ENCODE peak calls at places on chromosomes 5 and 9, in seven cellular contexts. One of them, this sample, is unnamed.

GRCh38 chr9:92547356-92547755 is 11.6 kb upstream of the ECM2 start:
- DNase-seq in HL-60: no peak
- DNase-seq in transverse colon: no peak
- DNase-seq in SK-N-SH: no peak
- DNase-seq in brain microvascular endothelial cell: no peak
- DNase-seq in heart right ventricle: no peak
- DNase-seq in AG04450: no peak
- DNase-seq in this sample: no peak

GRCh38 chr9:137756045-137756744 is 121.4 kb upstream of the CACNA1B start:
- DNase-seq in HL-60: no peak
- DNase-seq in transverse colon: no peak
- DNase-seq in SK-N-SH: no peak
- DNase-seq in brain microvascular endothelial cell: no peak
- DNase-seq in heart right ventricle: no peak
- DNase-seq in AG04450: no peak
- DNase-seq in this sample: no peak

GRCh38 chr5:148125641-148126040 is 42.7 kb upstream of the SPINK14 start:
- DNase-seq in HL-60: no peak
- DNase-seq in transverse colon: no peak
- DNase-seq in SK-N-SH: peak; percentile 13
- DNase-seq in brain microvascular endothelial cell: no peak
- DNase-seq in heart right ventricle: no peak
- DNase-seq in AG04450: no peak
- DNase-seq in this sample: no peak

GRCh38 chr5:137498736-137499505 is at the start of gene SPOCK1:
- DNase-seq in HL-60: peak; percentile 14
- DNase-seq in transverse colon: peak; percentile 65
- DNase-seq in SK-N-SH: peak; percentile 94
- DNase-seq in brain microvascular endothelial cell: peak; percentile 47
- DNase-seq in heart right ventricle: peak; percentile 47
- DNase-seq in AG04450: no peak
- DNase-seq in this sample: peak; percentile 56

GRCh38 chr5:132464155-132464939 is 26.2 kb downstream of the IRF1 start:
- DNase-seq in HL-60: no peak
- DNase-seq in transverse colon: peak; percentile 55
- DNase-seq in SK-N-SH: peak; percentile 42
- DNase-seq in brain microvascular endothelial cell: no peak
- DNase-seq in heart right ventricle: no peak
- DNase-seq in AG04450: no peak
- DNase-seq in this sample: no peak

GRCh38 chr9:2919347-2919746 is 75.5 kb upstream of the PUM3 start:
- DNase-seq in HL-60: no peak
- DNase-seq in transverse colon: no peak
- DNase-seq in SK-N-SH: no peak
- DNase-seq in brain microvascular endothelial cell: peak; percentile 15
- DNase-seq in heart right ventricle: no peak
- DNase-seq in AG04450: no peak
- DNase-seq in this sample: peak; percentile 1

GRCh38 chr9:78130004-78130403 is 98.4 kb upstream of the GNAQ start:
- DNase-seq in HL-60: peak; percentile 47
- DNase-seq in transverse colon: no peak
- DNase-seq in SK-N-SH: peak; percentile 24
- DNase-seq in brain microvascular endothelial cell: peak; percentile 26
- DNase-seq in heart right ventricle: no peak
- DNase-seq in AG04450: no peak
- DNase-seq in this sample: no peak

GRCh38 chr9:125430611-125431305 is 169.1 kb downstream of the GAPVD1 start:
- DNase-seq in HL-60: no peak
- DNase-seq in transverse colon: no peak
- DNase-seq in SK-N-SH: no peak
- DNase-seq in brain microvascular endothelial cell: no peak
- DNase-seq in heart right ventricle: no peak
- DNase-seq in AG04450: no peak
- DNase-seq in this sample: no peak

GRCh38 chr9:120839146-120839545 is 3.6 kb downstream of the PSMD5 start:
- DNase-seq in HL-60: no peak
- DNase-seq in transverse colon: no peak
- DNase-seq in SK-N-SH: no peak
- DNase-seq in brain microvascular endothelial cell: no peak
- DNase-seq in heart right ventricle: no peak
- DNase-seq in AG04450: no peak
- DNase-seq in this sample: no peak

GRCh38 chr5:87127956-87128687 is 139.6 kb upstream of the RASA1 start:
- DNase-seq in HL-60: no peak
- DNase-seq in transverse colon: no peak
- DNase-seq in SK-N-SH: no peak
- DNase-seq in brain microvascular endothelial cell: no peak
- DNase-seq in heart right ventricle: no peak
- DNase-seq in AG04450: no peak
- DNase-seq in this sample: peak; percentile 27

GRCh38 chr5:177426566-177427210 is at the start of gene GRK6:
- DNase-seq in HL-60: peak; percentile 65
- DNase-seq in transverse colon: peak; percentile 78
- DNase-seq in SK-N-SH: peak; percentile 70
- DNase-seq in brain microvascular endothelial cell: peak; percentile 10
- DNase-seq in heart right ventricle: peak; percentile 51
- DNase-seq in AG04450: no peak
- DNase-seq in this sample: no peak

GRCh38 chr5:1010181-1010510 is 1.5 kb downstream of the NKD2 start:
- DNase-seq in HL-60: no peak
- DNase-seq in transverse colon: no peak
- DNase-seq in SK-N-SH: no peak
- DNase-seq in brain microvascular endothelial cell: no peak
- DNase-seq in heart right ventricle: no peak
- DNase-seq in AG04450: no peak
- DNase-seq in this sample: no peak

GRCh38 chr5:156120777-156121176 is 206.2 kb upstream of the SGCD start:
- DNase-seq in HL-60: no peak
- DNase-seq in transverse colon: no peak
- DNase-seq in SK-N-SH: no peak
- DNase-seq in brain microvascular endothelial cell: no peak
- DNase-seq in heart right ventricle: no peak
- DNase-seq in AG04450: no peak
- DNase-seq in this sample: no peak

GRCh38 chr9:69346596-69347390 is 21.8 kb downstream of the ENTREP1 start:
- DNase-seq in HL-60: no peak
- DNase-seq in transverse colon: no peak
- DNase-seq in SK-N-SH: no peak
- DNase-seq in brain microvascular endothelial cell: no peak
- DNase-seq in heart right ventricle: no peak
- DNase-seq in AG04450: no peak
- DNase-seq in this sample: no peak

GRCh38 chr5:98772415-98773213 is 849 bp upstream of the RGMB start:
- DNase-seq in HL-60: no peak
- DNase-seq in transverse colon: peak; percentile 86
- DNase-seq in SK-N-SH: peak; percentile 70
- DNase-seq in brain microvascular endothelial cell: no peak
- DNase-seq in heart right ventricle: peak; percentile 65
- DNase-seq in AG04450: no peak
- DNase-seq in this sample: no peak

GRCh38 chr9:76369583-76369982 is 24.6 kb downstream of the RFK start:
- DNase-seq in HL-60: no peak
- DNase-seq in transverse colon: peak; percentile 49
- DNase-seq in SK-N-SH: peak; percentile 14
- DNase-seq in brain microvascular endothelial cell: peak; percentile 49
- DNase-seq in heart right ventricle: peak; percentile 29
- DNase-seq in AG04450: peak; percentile 11
- DNase-seq in this sample: no peak

GRCh38 chr5:55852503-55852902 is 1.3 kb downstream of the IL31RA start:
- DNase-seq in HL-60: no peak
- DNase-seq in transverse colon: no peak
- DNase-seq in SK-N-SH: no peak
- DNase-seq in brain microvascular endothelial cell: no peak
- DNase-seq in heart right ventricle: no peak
- DNase-seq in AG04450: no peak
- DNase-seq in this sample: no peak

GRCh38 chr9:132986114-132986513 is 7.6 kb downstream of the GFI1B start:
- DNase-seq in HL-60: no peak
- DNase-seq in transverse colon: no peak
- DNase-seq in SK-N-SH: no peak
- DNase-seq in brain microvascular endothelial cell: no peak
- DNase-seq in heart right ventricle: peak; percentile 19
- DNase-seq in AG04450: no peak
- DNase-seq in this sample: no peak

DNA sequence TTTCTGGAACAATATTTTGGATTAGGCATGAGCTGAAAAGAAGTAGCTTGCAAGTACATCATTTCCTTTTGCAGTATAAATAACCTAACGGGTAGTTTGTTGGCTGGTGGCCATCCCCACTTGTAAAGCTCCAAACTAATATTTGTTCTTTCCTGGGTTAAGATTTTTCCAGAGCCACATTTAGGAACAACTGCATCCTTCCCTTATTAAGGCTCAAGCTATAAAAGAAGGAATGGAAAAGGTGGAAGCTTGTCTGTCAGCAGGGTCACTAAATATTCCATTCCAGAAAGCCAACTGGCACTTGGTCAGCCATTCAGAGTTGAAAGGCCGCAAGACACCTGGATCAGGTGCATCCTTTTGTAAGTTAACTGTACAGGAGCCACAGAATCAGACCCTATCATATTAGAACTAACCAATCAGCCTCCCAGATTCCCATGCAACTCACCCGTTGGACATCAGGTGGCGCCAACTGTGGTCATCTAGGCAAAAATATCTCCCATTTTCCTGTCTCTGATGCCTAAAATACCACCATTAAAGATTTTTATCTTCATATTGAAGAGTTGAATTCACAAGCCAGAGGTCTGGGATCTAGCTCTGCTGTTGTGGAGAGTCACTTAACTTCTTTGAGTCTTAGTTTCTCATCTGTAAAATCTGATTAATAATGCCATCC is 82.9 kb downstream of the PTCD2 start:
- DNase-seq in HL-60: no peak
- DNase-seq in transverse colon: no peak
- DNase-seq in SK-N-SH: no peak
- DNase-seq in brain microvascular endothelial cell: no peak
- DNase-seq in heart right ventricle: peak; percentile 73
- DNase-seq in AG04450: no peak
- DNase-seq in this sample: no peak
- TF ChIP-seq CTCF in HL-60: no peak
- TF ChIP-seq CTCF in transverse colon: no peak
- TF ChIP-seq CTCF in SK-N-SH: peak; percentile 45
- TF ChIP-seq CTCF in brain microvascular endothelial cell: peak; percentile 75
- TF ChIP-seq CTCF in heart right ventricle: peak; percentile 40
- TF ChIP-seq CTCF in AG04450: peak; percentile 44
- TF ChIP-seq CTCF in this sample: peak; percentile 73

GRCh38 chr9:35695801-35696420 is 6.2 kb upstream of the TPM2 start:
- DNase-seq in HL-60: no peak
- DNase-seq in transverse colon: no peak
- DNase-seq in SK-N-SH: no peak
- DNase-seq in brain microvascular endothelial cell: no peak
- DNase-seq in heart right ventricle: no peak
- DNase-seq in AG04450: no peak
- DNase-seq in this sample: no peak

GRCh38 chr9:35700031-35700430 is 10.3 kb upstream of the TPM2 start:
- DNase-seq in HL-60: no peak
- DNase-seq in transverse colon: no peak
- DNase-seq in SK-N-SH: no peak
- DNase-seq in brain microvascular endothelial cell: no peak
- DNase-seq in heart right ventricle: no peak
- DNase-seq in AG04450: no peak
- DNase-seq in this sample: no peak

GRCh38 chr9:35697486-35697885 is 7.8 kb upstream of the TPM2 start:
- DNase-seq in HL-60: no peak
- DNase-seq in transverse colon: no peak
- DNase-seq in SK-N-SH: no peak
- DNase-seq in brain microvascular endothelial cell: no peak
- DNase-seq in heart right ventricle: no peak
- DNase-seq in AG04450: no peak
- DNase-seq in this sample: no peak

GRCh38 chr9:35698231-35698630 is 8.5 kb upstream of the TPM2 start:
- DNase-seq in HL-60: no peak
- DNase-seq in transverse colon: no peak
- DNase-seq in SK-N-SH: no peak
- DNase-seq in brain microvascular endothelial cell: no peak
- DNase-seq in heart right ventricle: no peak
- DNase-seq in AG04450: no peak
- DNase-seq in this sample: no peak

DNA sequence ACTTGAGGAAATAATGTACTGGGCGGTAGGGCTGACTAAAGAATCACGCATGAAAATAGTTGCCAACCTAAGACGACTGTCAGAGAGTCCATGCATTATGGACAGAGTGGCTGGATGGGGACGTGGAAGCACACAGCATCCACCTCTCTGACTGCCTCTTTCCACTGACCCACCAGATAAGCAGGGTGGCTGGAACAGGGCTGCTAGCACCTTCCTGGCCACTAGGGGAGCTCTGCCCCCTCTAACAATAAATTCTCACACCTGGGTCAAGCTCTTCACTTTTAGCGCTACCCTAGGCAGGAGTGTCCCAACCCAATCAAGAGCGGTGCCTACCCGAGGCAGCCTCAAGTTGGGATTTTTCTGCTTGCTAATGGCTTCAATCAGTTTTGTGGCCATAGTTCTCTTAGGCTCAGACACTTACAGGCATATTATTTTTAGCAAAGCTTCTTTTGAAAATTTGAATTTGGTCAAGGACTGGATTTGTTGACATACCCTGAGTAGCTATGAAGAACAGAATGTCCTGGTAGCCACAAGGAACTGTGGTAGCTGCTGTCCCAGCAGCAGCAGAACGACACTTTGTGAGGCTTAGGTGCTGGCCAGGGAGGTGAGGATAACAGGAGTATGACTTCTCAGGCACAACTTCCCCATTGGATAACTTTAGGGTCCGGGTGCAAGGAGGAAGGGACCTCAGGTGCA is 6.9 kb upstream of the TPM2 start:
- DNase-seq in HL-60: peak; percentile 48
- DNase-seq in transverse colon: peak; percentile 77
- DNase-seq in SK-N-SH: peak; percentile 85
- DNase-seq in brain microvascular endothelial cell: no peak
- DNase-seq in heart right ventricle: peak; percentile 47
- DNase-seq in AG04450: no peak
- DNase-seq in this sample: no peak
- TF ChIP-seq CTCF in HL-60: peak; percentile 96
- TF ChIP-seq CTCF in transverse colon: peak; percentile 84
- TF ChIP-seq CTCF in SK-N-SH: peak; percentile 86
- TF ChIP-seq CTCF in brain microvascular endothelial cell: peak; percentile 95
- TF ChIP-seq CTCF in heart right ventricle: peak; percentile 89
- TF ChIP-seq CTCF in AG04450: peak; percentile 86
- TF ChIP-seq CTCF in this sample: peak; percentile 89

DNA sequence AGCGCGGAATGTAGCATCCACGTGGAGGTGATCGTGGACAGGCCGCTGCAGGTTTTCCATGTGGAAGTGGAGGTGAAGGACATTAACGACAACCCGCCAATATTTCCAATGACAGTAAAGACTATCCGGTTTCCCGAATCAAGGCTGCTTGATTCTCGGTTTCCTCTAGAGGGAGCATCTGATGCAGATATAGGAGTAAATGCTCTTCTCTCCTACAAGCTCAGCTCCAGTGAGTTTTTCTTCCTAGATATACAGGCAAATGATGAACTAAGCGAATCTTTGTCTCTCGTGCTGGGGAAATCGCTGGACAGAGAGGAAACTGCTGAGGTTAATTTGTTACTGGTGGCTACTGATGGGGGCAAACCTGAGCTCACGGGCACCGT is 598 bp downstream of the PCDHA2 start:
- DNase-seq in HL-60: no peak
- DNase-seq in transverse colon: no peak
- DNase-seq in SK-N-SH: no peak
- DNase-seq in brain microvascular endothelial cell: no peak
- DNase-seq in heart right ventricle: no peak
- DNase-seq in AG04450: no peak
- DNase-seq in this sample: no peak
- TF ChIP-seq CTCF in HL-60: no peak
- TF ChIP-seq CTCF in transverse colon: no peak
- TF ChIP-seq CTCF in SK-N-SH: no peak
- TF ChIP-seq CTCF in brain microvascular endothelial cell: peak; percentile 32
- TF ChIP-seq CTCF in heart right ventricle: no peak
- TF ChIP-seq CTCF in AG04450: peak; percentile 5
- TF ChIP-seq CTCF in this sample: no peak

GRCh38 chr9:135763716-135764446 is 61.9 kb downstream of the KCNT1 start:
- DNase-seq in HL-60: no peak
- DNase-seq in transverse colon: no peak
- DNase-seq in SK-N-SH: no peak
- DNase-seq in brain microvascular endothelial cell: no peak
- DNase-seq in heart right ventricle: no peak
- DNase-seq in AG04450: no peak
- DNase-seq in this sample: no peak
- TF ChIP-seq CTCF in HL-60: no peak
- TF ChIP-seq CTCF in transverse colon: no peak
- TF ChIP-seq CTCF in SK-N-SH: no peak
- TF ChIP-seq CTCF in brain microvascular endothelial cell: no peak
- TF ChIP-seq CTCF in heart right ventricle: no peak
- TF ChIP-seq CTCF in AG04450: no peak
- TF ChIP-seq CTCF in this sample: no peak